ENCODE peak calls at places on chromosomes 3 and 15, in six cellular contexts. T, C, V, P, O and X are unnamed samples.

GRCh38 chr3:186209810-186210752 is 101.2 kb upstream of the ETV5 start:
- DNase-seq in T (no peak), C (no peak), V (peak; percentile 40), P (no peak), O (peak; percentile 58), X (no peak)

GRCh38 chr3:191269289-191270085 is 59.7 kb upstream of the CCDC50 start:
- DNase-seq in T (no peak), C (no peak), V (peak; percentile 23), P (no peak), O (no peak), X (no peak)

GRCh38 chr15:101436526-101436925 is 53.0 kb downstream of the PCSK6 start:
- DNase-seq in T (no peak), C (no peak), V (no peak), P (no peak), O (no peak), X (no peak)

GRCh38 chr3:111906667-111907066 is 47.6 kb downstream of the PHLDB2 start:
- DNase-seq in T (no peak), C (no peak), V (no peak), P (no peak), O (no peak), X (no peak)

GRCh38 chr3:86989611-86990010 is 1.3 kb downstream of the VGLL3 start:
- DNase-seq in T (no peak), C (no peak), V (no peak), P (no peak), O (no peak), X (no peak)

GRCh38 chr15:59329570-59330350 is 42.9 kb downstream of the MYO1E start:
- DNase-seq in T (peak; percentile 88), C (no peak), V (peak; percentile 80), P (no peak), O (peak; percentile 47), X (peak; percentile 84)

GRCh38 chr3:54374214-54374855 is 252.0 kb downstream of the CACNA2D3 start:
- DNase-seq in T (peak; percentile 5), C (no peak), V (no peak), P (no peak), O (peak; percentile 55), X (no peak)

GRCh38 chr3:178849220-178849910 is 222.2 kb downstream of the ZMAT3 start:
- DNase-seq in T (no peak), C (no peak), V (no peak), P (no peak), O (no peak), X (no peak)

GRCh38 chr15:40100133-40100946 is 8.3 kb downstream of the BMF start:
- DNase-seq in T (no peak), C (no peak), V (no peak), P (no peak), O (no peak), X (no peak)

GRCh38 chr15:100281096-100281917 is 60.5 kb downstream of the ADAMTS17 start:
- DNase-seq in T (no peak), C (no peak), V (no peak), P (no peak), O (no peak), X (no peak)

GRCh38 chr3:86800116-86800515 is 190.8 kb downstream of the VGLL3 start:
- DNase-seq in T (no peak), C (no peak), V (peak; percentile 70), P (no peak), O (no peak), X (no peak)

GRCh38 chr3:156029208-156029607 is 91.2 kb upstream of the KCNAB1 start:
- DNase-seq in T (no peak), C (no peak), V (no peak), P (no peak), O (no peak), X (no peak)

GRCh38 chr3:51773529-51773928 is 5.5 kb downstream of the IQCF6 start:
- DNase-seq in T (no peak), C (no peak), V (no peak), P (no peak), O (no peak), X (no peak)

GRCh38 chr3:72520690-72521308 is 327.4 kb downstream of the SHQ1 start:
- DNase-seq in T (no peak), C (peak; percentile 66), V (no peak), P (no peak), O (no peak), X (peak; percentile 34)

GRCh38 chr15:86743283-86743903 is 663.7 kb downstream of the AGBL1 start:
- DNase-seq in T (peak; percentile 10), C (peak; percentile 62), V (no peak), P (peak; percentile 1), O (peak; percentile 36), X (peak; percentile 65)

GRCh38 chr15:46411900-46412299 is 777.1 kb downstream of the SQOR start:
- DNase-seq in T (no peak), C (no peak), V (no peak), P (no peak), O (no peak), X (no peak)

GRCh38 chr3:97636465-97636864 is 128.1 kb upstream of the ARL6 start:
- DNase-seq in T (no peak), C (no peak), V (no peak), P (no peak), O (no peak), X (no peak)

GRCh38 chr15:85402195-85402921 is 22.0 kb downstream of the AKAP13 start:
- DNase-seq in T (no peak), C (no peak), V (peak; percentile 19), P (no peak), O (no peak), X (no peak)

GRCh38 chr3:174355505-174355904 is 503.6 kb upstream of the NAALADL2 start:
- DNase-seq in T (no peak), C (no peak), V (peak; percentile 12), P (no peak), O (no peak), X (peak; percentile 34)

GRCh38 chr3:87311309-87311708 is 34.9 kb upstream of the POU1F1 start:
- DNase-seq in T (no peak), C (no peak), V (no peak), P (no peak), O (no peak), X (no peak)

GRCh38 chr3:47163023-47163989 is 607 bp downstream of the SETD2 start:
- DNase-seq in T (no peak), C (peak; percentile 49), V (peak; percentile 26), P (peak; percentile 22), O (peak; percentile 48), X (peak; percentile 32)

GRCh38 chr3:42014443-42014945 is 52.6 kb upstream of the ULK4 start:
- DNase-seq in T (no peak), C (no peak), V (no peak), P (no peak), O (no peak), X (no peak)

GRCh38 chr3:112002458-112002971 is 3.8 kb downstream of the TAGLN3 start:
- DNase-seq in T (no peak), C (peak; percentile 26), V (no peak), P (peak; percentile 4), O (no peak), X (peak; percentile 19)

GRCh38 chr3:135109681-135110080 is 314.6 kb downstream of the EPHB1 start:
- DNase-seq in T (no peak), C (no peak), V (no peak), P (no peak), O (no peak), X (no peak)

GRCh38 chr15:91022075-91022831 is at the start of gene VPS33B:
- DNase-seq in T (peak; percentile 86), C (peak; percentile 75), V (peak; percentile 83), P (peak; percentile 29), O (peak; percentile 85), X (peak; percentile 90)

GRCh38 chr15:76196286-76196948 is 114.9 kb downstream of the ETFA start:
- DNase-seq in T (peak; percentile 91), C (no peak), V (peak; percentile 74), P (no peak), O (peak; percentile 82), X (peak; percentile 67)

GRCh38 chr3:129063841-129064482 is 3.4 kb downstream of the GP9 start:
- DNase-seq in T (no peak), C (no peak), V (no peak), P (no peak), O (no peak), X (no peak)

GRCh38 chr3:147925272-147925671 is 516.1 kb downstream of the ZIC1 start:
- DNase-seq in T (no peak), C (no peak), V (no peak), P (no peak), O (no peak), X (no peak)

GRCh38 chr3:94130690-94131089 is 67.8 kb downstream of the NSUN3 start:
- DNase-seq in T (no peak), C (no peak), V (no peak), P (no peak), O (no peak), X (no peak)

GRCh38 chr3:159782724-159783421 is 205.8 kb upstream of the IL12A start:
- DNase-seq in T (no peak), C (no peak), V (no peak), P (no peak), O (no peak), X (peak; percentile 55)

GRCh38 chr3:97817965-97818364 is 3.8 kb upstream of the CRYBG3 start:
- DNase-seq in T (no peak), C (no peak), V (no peak), P (no peak), O (no peak), X (no peak)

GRCh38 chr3:141795311-141795710 is 32.1 kb downstream of the GRK7 start:
- DNase-seq in T (no peak), C (no peak), V (no peak), P (no peak), O (no peak), X (no peak)

GRCh38 chr3:71247221-71247947 is 336.1 kb downstream of the FOXP1 start:
- DNase-seq in T (peak; percentile 49), C (no peak), V (no peak), P (no peak), O (no peak), X (no peak)